ENCODE peak calls at places on chromosomes 11 and 22, in four cellular contexts. P, Y, O and H are unnamed samples.

GRCh38 chr22:49307870-49308269 is 519.8 kb downstream of the BRD1 start:
- DNase-seq in O (no peak), Y (peak; percentile 22), P (no peak), H (no peak)

GRCh38 chr22:49936973-49937757 is 18.7 kb downstream of the CRELD2 start:
- DNase-seq in P (no peak), O (no peak), Y (no peak), H (no peak)

GRCh38 chr11:132263231-132263630 is 892.8 kb downstream of the NTM start:
- DNase-seq in P (peak; percentile 33), Y (no peak), O (no peak), H (no peak)

GRCh38 chr11:75820636-75821035 is 5.6 kb downstream of the UVRAG start:
- DNase-seq in O (no peak), Y (no peak), P (peak; percentile 39), H (peak; percentile 55)

GRCh38 chr11:47464479-47464878 is 15.5 kb upstream of the RAPSN start:
- DNase-seq in P (no peak), Y (peak; percentile 59), O (no peak), H (peak; percentile 46)

GRCh38 chr22:20299736-20300136 is 20.1 kb downstream of the DGCR6L start:
- DNase-seq in Y (no peak), P (no peak), O (no peak), H (no peak)

GRCh38 chr11:76802151-76802550 is 19.0 kb downstream of the TSKU start:
- DNase-seq in O (no peak), Y (peak; percentile 44), P (no peak), H (no peak)

GRCh38 chr11:114846040-114846791 is 167.9 kb downstream of the NXPE2 start:
- DNase-seq in Y (peak; percentile 79), P (no peak), O (no peak), H (no peak)

GRCh38 chr11:66339686-66340483 is 3.7 kb upstream of the RIN1 start:
- DNase-seq in O (no peak), Y (no peak), P (no peak), H (no peak)

GRCh38 chr22:33867118-33867863 is 53.0 kb downstream of the LARGE1 start:
- DNase-seq in P (peak; percentile 13), O (no peak), Y (no peak), H (peak; percentile 46)

GRCh38 chr22:18152519-18152918 is 2.5 kb downstream of the USP18 start:
- DNase-seq in Y (no peak), O (no peak), P (no peak), H (no peak)

GRCh38 chr11:7904910-7905309 is 26.2 kb downstream of the OR10A6 start:
- DNase-seq in Y (no peak), O (no peak), P (peak; percentile 79), H (peak; percentile 54)

GRCh38 chr11:125175896-125176575 is 11.5 kb downstream of the PKNOX2 start:
- DNase-seq in P (no peak), Y (no peak), O (no peak), H (peak; percentile 50)

GRCh38 chr11:66936326-66936725 is 21.9 kb downstream of the PC start:
- DNase-seq in P (peak; percentile 98), Y (no peak), O (no peak), H (peak; percentile 99)

GRCh38 chr11:20041499-20041898 is 118.8 kb downstream of the DBX1 start:
- DNase-seq in O (no peak), Y (no peak), P (no peak), H (no peak)

GRCh38 chr11:110095554-110095953 is 2.4 kb downstream of the ZC3H12C start:
- DNase-seq in Y (no peak), P (no peak), O (no peak), H (peak; percentile 49)

GRCh38 chr11:68756171-68756766 is 4.9 kb upstream of the TESMIN start:
- DNase-seq in Y (no peak), O (no peak), P (no peak), H (no peak)

GRCh38 chr11:2197771-2198520 is 26.3 kb upstream of the TH start:
- DNase-seq in P (no peak), Y (no peak), O (no peak), H (no peak)

GRCh38 chr11:3156661-3157311 is 8.3 kb downstream of the OSBPL5 start:
- DNase-seq in Y (no peak), P (no peak), O (no peak), H (no peak)

GRCh38 chr11:33987545-33987944 is 64.0 kb upstream of the CAPRIN1 start:
- DNase-seq in O (no peak), Y (no peak), P (no peak), H (no peak)

GRCh38 chr11:69317401-69318092 is 23.6 kb downstream of the MYEOV start:
- DNase-seq in O (no peak), P (peak; percentile 88), Y (no peak), H (peak; percentile 31)

GRCh38 chr22:45583504-45583903 is 80.8 kb downstream of the FBLN1 start:
- DNase-seq in Y (no peak), O (no peak), P (no peak), H (no peak)

GRCh38 chr11:36078686-36079055 is 134.8 kb downstream of the LDLRAD3 start:
- DNase-seq in Y (no peak), O (no peak), P (no peak), H (no peak)

GRCh38 chr11:30789270-30789669 is 203.1 kb upstream of the MPPED2 start:
- DNase-seq in P (no peak), Y (no peak), O (no peak), H (peak; percentile 36)

GRCh38 chr11:55726715-55727324 is 46.4 kb upstream of the OR5D13 start:
- DNase-seq in P (no peak), O (peak; percentile 14), Y (peak; percentile 60), H (no peak)

GRCh38 chr11:108369064-108369463 is 98.3 kb downstream of the C11orf65 start:
- DNase-seq in O (no peak), Y (no peak), P (no peak), H (peak; percentile 11)

GRCh38 chr11:70619591-70619990 is 221.3 kb downstream of the CTTN start:
- DNase-seq in P (no peak), Y (no peak), O (no peak), H (no peak)

GRCh38 chr11:2298131-2298794 is 3.5 kb downstream of the C11orf21 start:
- DNase-seq in O (no peak), Y (peak; percentile 30), P (no peak), H (no peak)

GRCh38 chr11:74683941-74684481 is 47.2 kb downstream of the CHRDL2 start:
- DNase-seq in Y (peak; percentile 43), P (peak; percentile 40), O (no peak), H (no peak)

GRCh38 chr11:131579932-131580387 is 209.5 kb downstream of the NTM start:
- DNase-seq in Y (peak; percentile 91), O (peak; percentile 42), P (peak; percentile 8), H (peak; percentile 61)

GRCh38 chr11:124633355-124633754 is 10.7 kb downstream of the TBRG1 start:
- DNase-seq in Y (no peak), O (peak; percentile 39), P (no peak), H (peak; percentile 64)

GRCh38 chr11:93525601-93526000 is 17.6 kb downstream of the SMCO4 start:
- DNase-seq in Y (no peak), P (peak; percentile 60), O (no peak), H (peak; percentile 64)

GRCh38 chr22:17634696-17635095 is 3.9 kb upstream of the BCL2L13 start:
- DNase-seq in O (no peak), Y (no peak), P (no peak), H (no peak)

GRCh38 chr11:72787262-72788104 is 6.4 kb downstream of the STARD10 start:
- DNase-seq in O (peak; percentile 84), Y (peak; percentile 97), P (no peak), H (no peak)
- TF ChIP-seq CTCF in O (peak; percentile 40), Y (peak; percentile 66), P (peak; percentile 9), H (peak; percentile 21)

DNA sequence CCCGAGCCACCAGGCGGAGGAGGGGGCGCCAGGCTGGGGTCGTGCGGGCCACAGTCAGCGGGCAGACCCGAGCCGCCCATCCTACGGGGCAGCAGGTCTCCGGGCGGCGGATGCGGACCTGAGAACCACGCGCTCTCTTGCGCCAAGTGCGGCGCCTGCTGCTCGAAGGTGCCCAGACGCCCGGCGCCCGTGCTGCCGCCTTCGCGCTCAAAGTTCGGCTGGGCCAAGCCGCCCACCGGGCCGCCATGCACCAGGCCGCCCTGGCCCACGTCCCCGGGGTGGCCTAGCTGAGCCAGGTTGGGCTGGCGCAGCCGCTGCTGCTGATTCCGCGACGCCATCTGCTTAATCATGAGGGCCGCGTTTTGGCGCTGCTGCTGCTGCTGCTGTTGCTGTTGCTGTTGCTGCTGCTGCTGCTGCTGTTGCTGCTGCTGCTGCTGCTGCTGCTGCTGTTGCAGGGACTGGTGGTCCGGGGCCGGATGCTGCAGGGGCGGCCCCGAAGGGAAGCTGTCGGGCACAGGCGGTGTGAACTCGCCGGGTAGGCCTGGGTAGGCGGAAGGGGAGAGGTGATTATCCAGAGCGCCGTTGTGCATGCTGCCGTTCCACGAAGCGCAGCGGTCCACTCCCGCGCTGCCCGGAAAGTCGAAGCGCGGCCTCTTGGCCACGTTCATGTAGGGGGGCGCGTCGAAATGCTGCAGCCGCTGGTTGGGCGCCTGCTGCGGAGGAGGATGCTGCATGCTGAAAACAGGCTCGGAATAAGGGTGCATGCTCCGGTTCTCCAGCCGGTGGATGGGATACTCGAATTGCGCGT is 2.8 kb downstream of the MN1 start:
- DNase-seq in O (no peak), P (peak; percentile 49), Y (peak; percentile 83), H (peak; percentile 28)
- TF ChIP-seq CTCF in O (no peak), P (no peak), Y (no peak), H (no peak)

GRCh38 chr11:120228794-120229384 is 11.1 kb upstream of the POU2F3 start:
- DNase-seq in Y (peak; percentile 72), P (no peak), O (peak; percentile 47), H (no peak)
- TF ChIP-seq CTCF in Y (peak; percentile 71), P (peak; percentile 10), O (peak; percentile 26), H (peak; percentile 41)

GRCh38 chr11:63904743-63905142 is 12.2 kb downstream of the RCOR2 start:
- DNase-seq in O (no peak), P (no peak), Y (no peak), H (no peak)

GRCh38 chr11:63903884-63904283 is 13.1 kb downstream of the RCOR2 start:
- DNase-seq in P (no peak), O (no peak), Y (no peak), H (no peak)

GRCh38 chr11:63905179-63905578 is 11.8 kb downstream of the RCOR2 start:
- DNase-seq in Y (no peak), P (no peak), O (no peak), H (no peak)

GRCh38 chr11:63897459-63898156 is 19.4 kb downstream of the RCOR2 start:
- DNase-seq in P (no peak), O (no peak), Y (no peak), H (no peak)

GRCh38 chr11:63901660-63902059 is 15.3 kb downstream of the RCOR2 start:
- DNase-seq in P (peak; percentile 23), O (no peak), Y (peak; percentile 74), H (peak; percentile 62)
- TF ChIP-seq CTCF in P (peak; percentile 48), O (peak; percentile 36), Y (peak; percentile 69), H (peak; percentile 77)